ENCODE peak calls at places on chromosome 10, in seven cellular contexts. C is neuronal stem cell, I is IMR-90, V is mesendoderm, A is H9, L is trophoblast cell, Z is mesenchymal stem cell. N is an unnamed sample.

GRCh38 chr10:52007091-52007490 is 307.0 kb upstream of the DKK1 start:
- DNase-seq in C (no peak), I (no peak), V (no peak), A (no peak), L (no peak), Z (no peak), N (no peak)

GRCh38 chr10:104415526-104416165 is 62.0 kb downstream of the CFAP58 start:
- DNase-seq in C (no peak), I (no peak), V (no peak), A (no peak), L (no peak), Z (no peak), N (no peak)

GRCh38 chr10:49605939-49606509 is 4.1 kb upstream of the SLC18A3 start:
- DNase-seq in C (no peak), I (no peak), V (no peak), A (peak; percentile 12), L (no peak), Z (no peak), N (no peak)

GRCh38 chr10:129958118-129958685 is 5.9 kb downstream of the EBF3 start:
- DNase-seq in C (peak; percentile 49), I (no peak), V (peak; percentile 51), A (no peak), L (no peak), Z (no peak), N (no peak)

GRCh38 chr10:100043796-100044195 is 34.0 kb upstream of the DNMBP start:
- DNase-seq in C (no peak), I (peak; percentile 40), V (peak; percentile 31), A (no peak), L (no peak), Z (peak; percentile 98), N (no peak)

GRCh38 chr10:124743188-124744046 is 761 bp downstream of the FAM53B start:
- DNase-seq in C (peak; percentile 35), I (no peak), V (peak; percentile 64), A (no peak), L (peak; percentile 81), Z (peak; percentile 58), N (no peak)

GRCh38 chr10:78338717-78339116 is 305.1 kb downstream of the RPS24 start:
- DNase-seq in C (no peak), I (no peak), V (no peak), A (no peak), L (no peak), Z (no peak), N (no peak)

GRCh38 chr10:96840841-96841518 is 8.9 kb downstream of the LCOR start:
- DNase-seq in C (no peak), I (peak; percentile 60), V (peak; percentile 77), A (no peak), L (no peak), Z (peak; percentile 73), N (no peak)

GRCh38 chr10:44864042-44864436 is 47.1 kb upstream of the TMEM72 start:
- DNase-seq in C (peak; percentile 31), I (no peak), V (peak; percentile 62), A (peak; percentile 80), L (peak; percentile 51), Z (peak; percentile 26), N (peak; percentile 70)

GRCh38 chr10:47027812-47028260 is 116.6 kb downstream of the PTPN20 start:
- DNase-seq in C (no peak), I (no peak), V (no peak), A (peak; percentile 15), L (no peak), Z (no peak), N (peak; percentile 17)

GRCh38 chr10:109358325-109358724 is 565.0 kb downstream of the XPNPEP1 start:
- DNase-seq in C (no peak), I (no peak), V (no peak), A (no peak), L (no peak), Z (peak; percentile 37), N (no peak)

GRCh38 chr10:77854115-77854514 is 72.4 kb downstream of the DLG5 start:
- DNase-seq in C (no peak), I (no peak), V (no peak), A (no peak), L (no peak), Z (no peak), N (no peak)

GRCh38 chr10:51170518-51171245 is 96.4 kb downstream of the PRKG1 start:
- DNase-seq in C (no peak), I (peak; percentile 55), V (no peak), A (no peak), L (no peak), Z (no peak), N (no peak)

GRCh38 chr10:1372212-1372611 is 316.0 kb downstream of the WDR37 start:
- DNase-seq in C (no peak), I (no peak), V (no peak), A (no peak), L (no peak), Z (no peak), N (peak; percentile 37)

GRCh38 chr10:72010234-72010992 is 46.2 kb downstream of the CHST3 start:
- DNase-seq in C (no peak), I (no peak), V (no peak), A (no peak), L (no peak), Z (no peak), N (no peak)

GRCh38 chr10:11898372-11899066 is 75.4 kb downstream of the PROSER2 start:
- DNase-seq in C (no peak), I (peak; percentile 30), V (peak; percentile 99), A (peak; percentile 24), L (peak; percentile 97), Z (no peak), N (no peak)

GRCh38 chr10:27744478-27745379 is 890 bp downstream of the MKX start:
- DNase-seq in C (no peak), I (peak; percentile 26), V (peak; percentile 63), A (peak; percentile 44), L (peak; percentile 1), Z (peak; percentile 27), N (peak; percentile 52)

GRCh38 chr10:102644066-102644645 is at the start of gene TRIM8:
- DNase-seq in C (no peak), I (no peak), V (peak; percentile 65), A (peak; percentile 53), L (peak; percentile 15), Z (peak; percentile 46), N (peak; percentile 65)

GRCh38 chr10:50850576-50851340 is 34.7 kb downstream of the A1CF start:
- DNase-seq in C (peak; percentile 37), I (no peak), V (no peak), A (no peak), L (no peak), Z (no peak), N (no peak)

GRCh38 chr10:104026762-104027161 is 58.9 kb downstream of the COL17A1 start:
- DNase-seq in C (no peak), I (no peak), V (no peak), A (no peak), L (no peak), Z (no peak), N (no peak)

GRCh38 chr10:29083096-29083495 is 205.8 kb upstream of the LYZL1 start:
- DNase-seq in C (no peak), I (no peak), V (no peak), A (no peak), L (no peak), Z (no peak), N (no peak)

GRCh38 chr10:96017227-96017687 is 26.1 kb upstream of the CCNJ start:
- DNase-seq in C (peak; percentile 38), I (peak; percentile 54), V (peak; percentile 65), A (peak; percentile 35), L (peak; percentile 52), Z (peak; percentile 79), N (no peak)

GRCh38 chr10:59880976-59881510 is 25.3 kb downstream of the CCDC6 start:
- DNase-seq in C (no peak), I (no peak), V (peak; percentile 37), A (no peak), L (no peak), Z (no peak), N (no peak)

GRCh38 chr10:91694170-91694794 is 61.4 kb upstream of the PPP1R3C start:
- DNase-seq in C (peak; percentile 18), I (peak; percentile 51), V (peak; percentile 41), A (no peak), L (no peak), Z (peak; percentile 46), N (no peak)

GRCh38 chr10:59831658-59832503 is 74.5 kb downstream of the CCDC6 start:
- DNase-seq in C (no peak), I (no peak), V (no peak), A (no peak), L (no peak), Z (no peak), N (no peak)

GRCh38 chr10:26472440-26472778 is 34.3 kb downstream of the APBB1IP start:
- DNase-seq in C (no peak), I (no peak), V (no peak), A (no peak), L (no peak), Z (no peak), N (no peak)
- H2AK5ac ChIP-seq in C (no peak overlapping the region), I (no peak overlapping the region), V (no peak overlapping the region), A (no peak overlapping the region), L (no peak overlapping the region), Z (no peak overlapping the region), N (no peak overlapping the region)

GRCh38 chr10:30724296-30724695 is 94.7 kb upstream of the LYZL2 start:
- DNase-seq in C (no peak), I (no peak), V (no peak), A (no peak), L (no peak), Z (no peak), N (no peak)
- H2BK5ac ChIP-seq in C (no peak overlapping the region), I (no peak overlapping the region), V (no peak overlapping the region), A (no peak overlapping the region), L (no peak overlapping the region), Z (no peak overlapping the region), N (no peak overlapping the region)

DNA sequence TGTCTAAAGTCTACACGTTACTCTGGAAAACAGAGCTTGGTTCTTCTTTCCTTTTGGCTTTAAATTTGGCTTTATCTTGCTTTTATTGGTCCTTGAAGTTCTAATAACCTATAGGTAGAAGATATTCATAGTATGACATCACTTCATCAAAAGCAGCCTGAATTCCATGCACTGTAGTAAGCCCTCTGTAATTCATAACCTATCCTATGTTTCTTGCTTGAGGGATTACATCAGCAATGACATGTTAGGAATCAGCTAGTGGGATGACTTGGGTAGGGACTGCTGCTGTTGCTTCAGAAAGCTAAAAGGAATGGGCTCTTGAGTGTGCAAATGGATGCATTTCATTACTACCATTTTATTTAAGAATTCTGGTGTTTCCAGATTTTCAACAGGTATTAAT is 184.9 kb downstream of the PTEN start:
- DNase-seq in C (no peak), I (peak; percentile 76), V (no peak), A (no peak), L (no peak), Z (no peak), N (no peak)
- H2AK5ac ChIP-seq in C (no peak overlapping the region), I (no peak overlapping the region), V (no peak overlapping the region), A (no peak overlapping the region), L (no peak overlapping the region), Z (no peak overlapping the region), N (no peak overlapping the region)

DNA sequence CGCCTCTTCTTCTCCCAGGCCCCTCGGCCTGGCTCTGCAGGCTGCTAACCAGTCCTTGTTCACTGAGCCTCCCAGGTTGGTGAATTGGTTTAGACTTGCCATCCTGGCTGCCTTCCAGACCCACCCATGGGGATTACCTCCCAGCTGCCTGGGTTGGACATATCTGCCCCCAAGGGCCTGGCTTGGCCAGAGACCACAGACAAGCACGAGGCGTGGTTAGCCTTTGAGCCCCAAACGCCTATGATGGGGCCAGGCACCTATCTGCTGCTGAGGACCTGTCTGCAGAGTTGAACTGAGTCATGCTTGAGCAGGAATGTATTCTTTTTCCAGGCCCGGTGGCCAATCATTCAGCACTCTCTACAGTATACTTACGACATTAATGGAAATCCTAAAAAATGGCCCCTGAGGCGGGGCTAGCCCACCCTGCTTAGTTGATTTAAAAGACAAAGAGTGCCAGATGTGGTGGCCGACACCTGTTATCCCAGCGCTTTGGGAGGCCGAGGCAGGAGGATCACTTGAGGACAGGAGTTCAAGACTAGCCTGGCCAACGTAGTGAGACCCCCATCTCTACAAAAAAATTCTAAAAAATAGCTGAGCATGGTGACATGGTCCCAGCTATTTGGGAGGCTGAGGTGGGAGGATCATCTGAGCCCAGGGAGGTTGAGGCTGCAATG is 361.5 kb downstream of the FRMD4A start:
- DNase-seq in C (no peak), I (no peak), V (no peak), A (no peak), L (no peak), Z (no peak), N (no peak)
- H2BK5ac ChIP-seq in C (no peak overlapping the region), I (no peak overlapping the region), V (no peak overlapping the region), A (no peak overlapping the region), L (no peak overlapping the region), Z (no peak overlapping the region), N (no peak overlapping the region)

N was measured in H1.